ENCODE peak calls at places on chromosomes 1 and 21, in ten cellular contexts. One of them, this sample, is unnamed.

GRCh38 chr1:233020441-233020840 is 70.0 kb downstream of the NTPCR start:
- DNase-seq in esophagus squamous epithelium: no peak
- DNase-seq in activated T-cell treated with anti-CD3 and anti-CD28 coated beads for 1 hour: no peak
- DNase-seq in RPMI7951: no peak
- DNase-seq in stimulated activated CD8-positive, alpha-beta memory T cell treated with anti-CD3 and anti-CD28 coated beads, Interleukin-4, amount 100 ng/mL, for 1 hour: no peak
- DNase-seq in NCI-H446 treated with DMSO at 0.1 percent for 48 hours: no peak
- DNase-seq in fibroblast of the conjunctiva: no peak
- DNase-seq in activated CD8-positive, alpha-beta memory T cell treated with anti-CD3 and anti-CD28 coated beads, Interleukin-2, amount 50 U/mL, for 48 hours: no peak
- DNase-seq in NCI-H748 treated with DMSO at 0.1 percent for 48 hours: no peak
- DNase-seq in choroid plexus epithelial cell: peak
- DNase-seq in this sample: no peak

GRCh38 chr1:54017979-54018378 is at the start of gene LDLRAD1:
- DNase-seq in NCI-H748 treated with DMSO at 0.1 percent for 48 hours: no peak
- DNase-seq in NCI-H446 treated with DMSO at 0.1 percent for 48 hours: no peak
- DNase-seq in esophagus squamous epithelium: no peak
- DNase-seq in activated CD8-positive, alpha-beta memory T cell treated with anti-CD3 and anti-CD28 coated beads, Interleukin-2, amount 50 U/mL, for 48 hours: no peak
- DNase-seq in choroid plexus epithelial cell: no peak
- DNase-seq in RPMI7951: no peak
- DNase-seq in activated T-cell treated with anti-CD3 and anti-CD28 coated beads for 1 hour: no peak
- DNase-seq in stimulated activated CD8-positive, alpha-beta memory T cell treated with anti-CD3 and anti-CD28 coated beads, Interleukin-4, amount 100 ng/mL, for 1 hour: no peak
- DNase-seq in fibroblast of the conjunctiva: no peak
- DNase-seq in this sample: no peak

GRCh38 chr1:12230549-12231275 is 882 bp downstream of the VPS13D start:
- DNase-seq in fibroblast of the conjunctiva: no peak
- DNase-seq in esophagus squamous epithelium: no peak
- DNase-seq in activated CD8-positive, alpha-beta memory T cell treated with anti-CD3 and anti-CD28 coated beads, Interleukin-2, amount 50 U/mL, for 48 hours: peak
- DNase-seq in stimulated activated CD8-positive, alpha-beta memory T cell treated with anti-CD3 and anti-CD28 coated beads, Interleukin-4, amount 100 ng/mL, for 1 hour: no peak
- DNase-seq in activated T-cell treated with anti-CD3 and anti-CD28 coated beads for 1 hour: no peak
- DNase-seq in NCI-H446 treated with DMSO at 0.1 percent for 48 hours: no peak
- DNase-seq in RPMI7951: peak
- DNase-seq in choroid plexus epithelial cell: no peak
- DNase-seq in NCI-H748 treated with DMSO at 0.1 percent for 48 hours: no peak
- DNase-seq in this sample: peak

GRCh38 chr1:160363951-160364350 is 2.9 kb upstream of the NHLH1 start:
- DNase-seq in fibroblast of the conjunctiva: no peak
- DNase-seq in NCI-H748 treated with DMSO at 0.1 percent for 48 hours: no peak
- DNase-seq in activated CD8-positive, alpha-beta memory T cell treated with anti-CD3 and anti-CD28 coated beads, Interleukin-2, amount 50 U/mL, for 48 hours: no peak
- DNase-seq in RPMI7951: no peak
- DNase-seq in choroid plexus epithelial cell: no peak
- DNase-seq in NCI-H446 treated with DMSO at 0.1 percent for 48 hours: no peak
- DNase-seq in stimulated activated CD8-positive, alpha-beta memory T cell treated with anti-CD3 and anti-CD28 coated beads, Interleukin-4, amount 100 ng/mL, for 1 hour: no peak
- DNase-seq in esophagus squamous epithelium: no peak
- DNase-seq in activated T-cell treated with anti-CD3 and anti-CD28 coated beads for 1 hour: no peak
- DNase-seq in this sample: no peak

GRCh38 chr1:245197911-245198379 is 43.2 kb downstream of the KIF26B start:
- DNase-seq in choroid plexus epithelial cell: peak
- DNase-seq in esophagus squamous epithelium: no peak
- DNase-seq in fibroblast of the conjunctiva: no peak
- DNase-seq in RPMI7951: peak
- DNase-seq in NCI-H446 treated with DMSO at 0.1 percent for 48 hours: no peak
- DNase-seq in NCI-H748 treated with DMSO at 0.1 percent for 48 hours: no peak
- DNase-seq in activated CD8-positive, alpha-beta memory T cell treated with anti-CD3 and anti-CD28 coated beads, Interleukin-2, amount 50 U/mL, for 48 hours: no peak
- DNase-seq in stimulated activated CD8-positive, alpha-beta memory T cell treated with anti-CD3 and anti-CD28 coated beads, Interleukin-4, amount 100 ng/mL, for 1 hour: no peak
- DNase-seq in activated T-cell treated with anti-CD3 and anti-CD28 coated beads for 1 hour: no peak
- DNase-seq in this sample: no peak

GRCh38 chr1:15756143-15757015 is 2.2 kb upstream of the FBLIM1 start:
- DNase-seq in NCI-H748 treated with DMSO at 0.1 percent for 48 hours: no peak
- DNase-seq in activated CD8-positive, alpha-beta memory T cell treated with anti-CD3 and anti-CD28 coated beads, Interleukin-2, amount 50 U/mL, for 48 hours: no peak
- DNase-seq in fibroblast of the conjunctiva: no peak
- DNase-seq in activated T-cell treated with anti-CD3 and anti-CD28 coated beads for 1 hour: no peak
- DNase-seq in choroid plexus epithelial cell: no peak
- DNase-seq in esophagus squamous epithelium: no peak
- DNase-seq in RPMI7951: peak
- DNase-seq in NCI-H446 treated with DMSO at 0.1 percent for 48 hours: no peak
- DNase-seq in stimulated activated CD8-positive, alpha-beta memory T cell treated with anti-CD3 and anti-CD28 coated beads, Interleukin-4, amount 100 ng/mL, for 1 hour: no peak
- DNase-seq in this sample: no peak

GRCh38 chr1:174023438-174023837 is 1.3 kb upstream of the RC3H1 start:
- DNase-seq in esophagus squamous epithelium: no peak
- DNase-seq in NCI-H446 treated with DMSO at 0.1 percent for 48 hours: no peak
- DNase-seq in stimulated activated CD8-positive, alpha-beta memory T cell treated with anti-CD3 and anti-CD28 coated beads, Interleukin-4, amount 100 ng/mL, for 1 hour: no peak
- DNase-seq in fibroblast of the conjunctiva: no peak
- DNase-seq in activated CD8-positive, alpha-beta memory T cell treated with anti-CD3 and anti-CD28 coated beads, Interleukin-2, amount 50 U/mL, for 48 hours: no peak
- DNase-seq in NCI-H748 treated with DMSO at 0.1 percent for 48 hours: no peak
- DNase-seq in RPMI7951: peak
- DNase-seq in choroid plexus epithelial cell: peak
- DNase-seq in activated T-cell treated with anti-CD3 and anti-CD28 coated beads for 1 hour: no peak
- DNase-seq in this sample: no peak

GRCh38 chr1:185568155-185569123 is 165.8 kb upstream of the HMCN1 start:
- DNase-seq in choroid plexus epithelial cell: no peak
- DNase-seq in esophagus squamous epithelium: no peak
- DNase-seq in activated T-cell treated with anti-CD3 and anti-CD28 coated beads for 1 hour: no peak
- DNase-seq in stimulated activated CD8-positive, alpha-beta memory T cell treated with anti-CD3 and anti-CD28 coated beads, Interleukin-4, amount 100 ng/mL, for 1 hour: no peak
- DNase-seq in NCI-H446 treated with DMSO at 0.1 percent for 48 hours: no peak
- DNase-seq in activated CD8-positive, alpha-beta memory T cell treated with anti-CD3 and anti-CD28 coated beads, Interleukin-2, amount 50 U/mL, for 48 hours: no peak
- DNase-seq in NCI-H748 treated with DMSO at 0.1 percent for 48 hours: no peak
- DNase-seq in RPMI7951: no peak
- DNase-seq in fibroblast of the conjunctiva: no peak
- DNase-seq in this sample: no peak

GRCh38 chr1:55363261-55363660 is 148.1 kb upstream of the USP24 start:
- DNase-seq in choroid plexus epithelial cell: peak
- DNase-seq in activated CD8-positive, alpha-beta memory T cell treated with anti-CD3 and anti-CD28 coated beads, Interleukin-2, amount 50 U/mL, for 48 hours: no peak
- DNase-seq in fibroblast of the conjunctiva: no peak
- DNase-seq in NCI-H446 treated with DMSO at 0.1 percent for 48 hours: no peak
- DNase-seq in NCI-H748 treated with DMSO at 0.1 percent for 48 hours: no peak
- DNase-seq in activated T-cell treated with anti-CD3 and anti-CD28 coated beads for 1 hour: no peak
- DNase-seq in stimulated activated CD8-positive, alpha-beta memory T cell treated with anti-CD3 and anti-CD28 coated beads, Interleukin-4, amount 100 ng/mL, for 1 hour: no peak
- DNase-seq in RPMI7951: peak
- DNase-seq in esophagus squamous epithelium: no peak
- DNase-seq in this sample: no peak

GRCh38 chr21:35046880-35047229 is 2.2 kb downstream of the RUNX1 start:
- DNase-seq in NCI-H748 treated with DMSO at 0.1 percent for 48 hours: no peak
- DNase-seq in activated T-cell treated with anti-CD3 and anti-CD28 coated beads for 1 hour: no peak
- DNase-seq in esophagus squamous epithelium: no peak
- DNase-seq in stimulated activated CD8-positive, alpha-beta memory T cell treated with anti-CD3 and anti-CD28 coated beads, Interleukin-4, amount 100 ng/mL, for 1 hour: no peak
- DNase-seq in activated CD8-positive, alpha-beta memory T cell treated with anti-CD3 and anti-CD28 coated beads, Interleukin-2, amount 50 U/mL, for 48 hours: no peak
- DNase-seq in fibroblast of the conjunctiva: no peak
- DNase-seq in RPMI7951: peak
- DNase-seq in choroid plexus epithelial cell: peak
- DNase-seq in NCI-H446 treated with DMSO at 0.1 percent for 48 hours: no peak
- DNase-seq in this sample: no peak

GRCh38 chr1:230965535-230965934 is 13.1 kb downstream of the TTC13 start:
- DNase-seq in RPMI7951: no peak
- DNase-seq in NCI-H748 treated with DMSO at 0.1 percent for 48 hours: no peak
- DNase-seq in choroid plexus epithelial cell: no peak
- DNase-seq in fibroblast of the conjunctiva: no peak
- DNase-seq in activated CD8-positive, alpha-beta memory T cell treated with anti-CD3 and anti-CD28 coated beads, Interleukin-2, amount 50 U/mL, for 48 hours: no peak
- DNase-seq in activated T-cell treated with anti-CD3 and anti-CD28 coated beads for 1 hour: no peak
- DNase-seq in esophagus squamous epithelium: no peak
- DNase-seq in NCI-H446 treated with DMSO at 0.1 percent for 48 hours: no peak
- DNase-seq in stimulated activated CD8-positive, alpha-beta memory T cell treated with anti-CD3 and anti-CD28 coated beads, Interleukin-4, amount 100 ng/mL, for 1 hour: no peak
- DNase-seq in this sample: no peak

GRCh38 chr21:37005548-37006242 is 807 bp upstream of the RIPPLY3 start:
- DNase-seq in stimulated activated CD8-positive, alpha-beta memory T cell treated with anti-CD3 and anti-CD28 coated beads, Interleukin-4, amount 100 ng/mL, for 1 hour: no peak
- DNase-seq in NCI-H748 treated with DMSO at 0.1 percent for 48 hours: no peak
- DNase-seq in NCI-H446 treated with DMSO at 0.1 percent for 48 hours: no peak
- DNase-seq in esophagus squamous epithelium: no peak
- DNase-seq in activated CD8-positive, alpha-beta memory T cell treated with anti-CD3 and anti-CD28 coated beads, Interleukin-2, amount 50 U/mL, for 48 hours: no peak
- DNase-seq in fibroblast of the conjunctiva: no peak
- DNase-seq in RPMI7951: no peak
- DNase-seq in activated T-cell treated with anti-CD3 and anti-CD28 coated beads for 1 hour: no peak
- DNase-seq in choroid plexus epithelial cell: no peak
- DNase-seq in this sample: no peak

GRCh38 chr1:29708818-29709710 is 472.7 kb downstream of the PTPRU start:
- DNase-seq in NCI-H446 treated with DMSO at 0.1 percent for 48 hours: no peak
- DNase-seq in esophagus squamous epithelium: no peak
- DNase-seq in stimulated activated CD8-positive, alpha-beta memory T cell treated with anti-CD3 and anti-CD28 coated beads, Interleukin-4, amount 100 ng/mL, for 1 hour: no peak
- DNase-seq in RPMI7951: peak
- DNase-seq in NCI-H748 treated with DMSO at 0.1 percent for 48 hours: no peak
- DNase-seq in activated T-cell treated with anti-CD3 and anti-CD28 coated beads for 1 hour: no peak
- DNase-seq in activated CD8-positive, alpha-beta memory T cell treated with anti-CD3 and anti-CD28 coated beads, Interleukin-2, amount 50 U/mL, for 48 hours: no peak
- DNase-seq in choroid plexus epithelial cell: peak
- DNase-seq in fibroblast of the conjunctiva: peak
- DNase-seq in this sample: no peak

GRCh38 chr1:10339815-10340214 is 59.0 kb upstream of the PGD start:
- DNase-seq in stimulated activated CD8-positive, alpha-beta memory T cell treated with anti-CD3 and anti-CD28 coated beads, Interleukin-4, amount 100 ng/mL, for 1 hour: no peak
- DNase-seq in RPMI7951: peak
- DNase-seq in esophagus squamous epithelium: no peak
- DNase-seq in NCI-H748 treated with DMSO at 0.1 percent for 48 hours: peak
- DNase-seq in choroid plexus epithelial cell: peak
- DNase-seq in fibroblast of the conjunctiva: peak
- DNase-seq in NCI-H446 treated with DMSO at 0.1 percent for 48 hours: no peak
- DNase-seq in activated CD8-positive, alpha-beta memory T cell treated with anti-CD3 and anti-CD28 coated beads, Interleukin-2, amount 50 U/mL, for 48 hours: no peak
- DNase-seq in activated T-cell treated with anti-CD3 and anti-CD28 coated beads for 1 hour: no peak
- DNase-seq in this sample: peak

GRCh38 chr1:53765656-53766055 is 26.7 kb upstream of the GLIS1 start:
- DNase-seq in esophagus squamous epithelium: no peak
- DNase-seq in stimulated activated CD8-positive, alpha-beta memory T cell treated with anti-CD3 and anti-CD28 coated beads, Interleukin-4, amount 100 ng/mL, for 1 hour: no peak
- DNase-seq in activated CD8-positive, alpha-beta memory T cell treated with anti-CD3 and anti-CD28 coated beads, Interleukin-2, amount 50 U/mL, for 48 hours: no peak
- DNase-seq in fibroblast of the conjunctiva: no peak
- DNase-seq in NCI-H748 treated with DMSO at 0.1 percent for 48 hours: no peak
- DNase-seq in NCI-H446 treated with DMSO at 0.1 percent for 48 hours: no peak
- DNase-seq in RPMI7951: peak
- DNase-seq in choroid plexus epithelial cell: peak
- DNase-seq in activated T-cell treated with anti-CD3 and anti-CD28 coated beads for 1 hour: no peak
- DNase-seq in this sample: no peak

GRCh38 chr1:79982218-79982617 is 975.7 kb upstream of the ADGRL4 start:
- DNase-seq in stimulated activated CD8-positive, alpha-beta memory T cell treated with anti-CD3 and anti-CD28 coated beads, Interleukin-4, amount 100 ng/mL, for 1 hour: no peak
- DNase-seq in fibroblast of the conjunctiva: peak
- DNase-seq in RPMI7951: no peak
- DNase-seq in esophagus squamous epithelium: no peak
- DNase-seq in NCI-H446 treated with DMSO at 0.1 percent for 48 hours: peak
- DNase-seq in activated T-cell treated with anti-CD3 and anti-CD28 coated beads for 1 hour: no peak
- DNase-seq in activated CD8-positive, alpha-beta memory T cell treated with anti-CD3 and anti-CD28 coated beads, Interleukin-2, amount 50 U/mL, for 48 hours: no peak
- DNase-seq in choroid plexus epithelial cell: peak
- DNase-seq in NCI-H748 treated with DMSO at 0.1 percent for 48 hours: no peak
- DNase-seq in this sample: peak

GRCh38 chr1:84253891-84254290 is 47.6 kb upstream of the SAMD13 start:
- DNase-seq in NCI-H748 treated with DMSO at 0.1 percent for 48 hours: no peak
- DNase-seq in activated CD8-positive, alpha-beta memory T cell treated with anti-CD3 and anti-CD28 coated beads, Interleukin-2, amount 50 U/mL, for 48 hours: no peak
- DNase-seq in choroid plexus epithelial cell: peak
- DNase-seq in fibroblast of the conjunctiva: peak
- DNase-seq in activated T-cell treated with anti-CD3 and anti-CD28 coated beads for 1 hour: no peak
- DNase-seq in NCI-H446 treated with DMSO at 0.1 percent for 48 hours: peak
- DNase-seq in RPMI7951: peak
- DNase-seq in esophagus squamous epithelium: no peak
- DNase-seq in stimulated activated CD8-positive, alpha-beta memory T cell treated with anti-CD3 and anti-CD28 coated beads, Interleukin-4, amount 100 ng/mL, for 1 hour: no peak
- DNase-seq in this sample: peak

GRCh38 chr1:64514197-64514765 is 44.4 kb downstream of the CACHD1 start:
- DNase-seq in choroid plexus epithelial cell: peak
- DNase-seq in activated T-cell treated with anti-CD3 and anti-CD28 coated beads for 1 hour: no peak
- DNase-seq in activated CD8-positive, alpha-beta memory T cell treated with anti-CD3 and anti-CD28 coated beads, Interleukin-2, amount 50 U/mL, for 48 hours: no peak
- DNase-seq in NCI-H748 treated with DMSO at 0.1 percent for 48 hours: no peak
- DNase-seq in NCI-H446 treated with DMSO at 0.1 percent for 48 hours: peak
- DNase-seq in esophagus squamous epithelium: no peak
- DNase-seq in stimulated activated CD8-positive, alpha-beta memory T cell treated with anti-CD3 and anti-CD28 coated beads, Interleukin-4, amount 100 ng/mL, for 1 hour: no peak
- DNase-seq in fibroblast of the conjunctiva: peak
- DNase-seq in RPMI7951: peak
- DNase-seq in this sample: no peak

GRCh38 chr1:7369866-7370265 is 401.2 kb upstream of the VAMP3 start:
- DNase-seq in RPMI7951: no peak
- DNase-seq in activated CD8-positive, alpha-beta memory T cell treated with anti-CD3 and anti-CD28 coated beads, Interleukin-2, amount 50 U/mL, for 48 hours: no peak
- DNase-seq in activated T-cell treated with anti-CD3 and anti-CD28 coated beads for 1 hour: no peak
- DNase-seq in choroid plexus epithelial cell: no peak
- DNase-seq in NCI-H446 treated with DMSO at 0.1 percent for 48 hours: no peak
- DNase-seq in stimulated activated CD8-positive, alpha-beta memory T cell treated with anti-CD3 and anti-CD28 coated beads, Interleukin-4, amount 100 ng/mL, for 1 hour: no peak
- DNase-seq in fibroblast of the conjunctiva: no peak
- DNase-seq in NCI-H748 treated with DMSO at 0.1 percent for 48 hours: no peak
- DNase-seq in esophagus squamous epithelium: no peak
- DNase-seq in this sample: peak

GRCh38 chr1:150875197-150876110 is 945 bp downstream of the ARNT start:
- DNase-seq in NCI-H446 treated with DMSO at 0.1 percent for 48 hours: no peak
- DNase-seq in esophagus squamous epithelium: no peak
- DNase-seq in NCI-H748 treated with DMSO at 0.1 percent for 48 hours: no peak
- DNase-seq in stimulated activated CD8-positive, alpha-beta memory T cell treated with anti-CD3 and anti-CD28 coated beads, Interleukin-4, amount 100 ng/mL, for 1 hour: no peak
- DNase-seq in fibroblast of the conjunctiva: no peak
- DNase-seq in choroid plexus epithelial cell: no peak
- DNase-seq in RPMI7951: no peak
- DNase-seq in activated CD8-positive, alpha-beta memory T cell treated with anti-CD3 and anti-CD28 coated beads, Interleukin-2, amount 50 U/mL, for 48 hours: no peak
- DNase-seq in activated T-cell treated with anti-CD3 and anti-CD28 coated beads for 1 hour: no peak
- DNase-seq in this sample: no peak

GRCh38 chr1:46767649-46768282 is 31.1 kb upstream of the CYP4B1 start:
- DNase-seq in NCI-H446 treated with DMSO at 0.1 percent for 48 hours: no peak
- DNase-seq in RPMI7951: no peak
- DNase-seq in activated T-cell treated with anti-CD3 and anti-CD28 coated beads for 1 hour: no peak
- DNase-seq in choroid plexus epithelial cell: no peak
- DNase-seq in NCI-H748 treated with DMSO at 0.1 percent for 48 hours: no peak
- DNase-seq in stimulated activated CD8-positive, alpha-beta memory T cell treated with anti-CD3 and anti-CD28 coated beads, Interleukin-4, amount 100 ng/mL, for 1 hour: no peak
- DNase-seq in esophagus squamous epithelium: no peak
- DNase-seq in fibroblast of the conjunctiva: no peak
- DNase-seq in activated CD8-positive, alpha-beta memory T cell treated with anti-CD3 and anti-CD28 coated beads, Interleukin-2, amount 50 U/mL, for 48 hours: no peak
- DNase-seq in this sample: no peak

GRCh38 chr1:88961081-88961480 is 31.3 kb downstream of the KYAT3 start:
- DNase-seq in activated CD8-positive, alpha-beta memory T cell treated with anti-CD3 and anti-CD28 coated beads, Interleukin-2, amount 50 U/mL, for 48 hours: no peak
- DNase-seq in stimulated activated CD8-positive, alpha-beta memory T cell treated with anti-CD3 and anti-CD28 coated beads, Interleukin-4, amount 100 ng/mL, for 1 hour: no peak
- DNase-seq in RPMI7951: no peak
- DNase-seq in fibroblast of the conjunctiva: no peak
- DNase-seq in activated T-cell treated with anti-CD3 and anti-CD28 coated beads for 1 hour: no peak
- DNase-seq in NCI-H748 treated with DMSO at 0.1 percent for 48 hours: no peak
- DNase-seq in choroid plexus epithelial cell: no peak
- DNase-seq in NCI-H446 treated with DMSO at 0.1 percent for 48 hours: no peak
- DNase-seq in esophagus squamous epithelium: no peak
- DNase-seq in this sample: no peak

GRCh38 chr1:201092738-201093137 is 19.5 kb downstream of the CACNA1S start:
- DNase-seq in NCI-H446 treated with DMSO at 0.1 percent for 48 hours: no peak
- DNase-seq in fibroblast of the conjunctiva: no peak
- DNase-seq in choroid plexus epithelial cell: no peak
- DNase-seq in NCI-H748 treated with DMSO at 0.1 percent for 48 hours: no peak
- DNase-seq in esophagus squamous epithelium: no peak
- DNase-seq in activated CD8-positive, alpha-beta memory T cell treated with anti-CD3 and anti-CD28 coated beads, Interleukin-2, amount 50 U/mL, for 48 hours: no peak
- DNase-seq in RPMI7951: no peak
- DNase-seq in activated T-cell treated with anti-CD3 and anti-CD28 coated beads for 1 hour: no peak
- DNase-seq in stimulated activated CD8-positive, alpha-beta memory T cell treated with anti-CD3 and anti-CD28 coated beads, Interleukin-4, amount 100 ng/mL, for 1 hour: no peak
- DNase-seq in this sample: no peak

GRCh38 chr1:219159946-219160645 is 13.6 kb upstream of the LYPLAL1 start:
- DNase-seq in activated T-cell treated with anti-CD3 and anti-CD28 coated beads for 1 hour: no peak
- DNase-seq in RPMI7951: peak
- DNase-seq in activated CD8-positive, alpha-beta memory T cell treated with anti-CD3 and anti-CD28 coated beads, Interleukin-2, amount 50 U/mL, for 48 hours: no peak
- DNase-seq in NCI-H446 treated with DMSO at 0.1 percent for 48 hours: no peak
- DNase-seq in NCI-H748 treated with DMSO at 0.1 percent for 48 hours: no peak
- DNase-seq in esophagus squamous epithelium: no peak
- DNase-seq in stimulated activated CD8-positive, alpha-beta memory T cell treated with anti-CD3 and anti-CD28 coated beads, Interleukin-4, amount 100 ng/mL, for 1 hour: no peak
- DNase-seq in fibroblast of the conjunctiva: no peak
- DNase-seq in choroid plexus epithelial cell: no peak
- DNase-seq in this sample: no peak

This sample was measured in heart left ventricle.